ENCODE peak calls at places on chromosomes 6 and 20, in ten cellular contexts. M is bronchial epithelial cell, A is ascending aorta, S is OCI-LY7, P is pancreas, Y is colonic mucosa, O is lower lobe of right lung, I is BE2C, T is choroid plexus epithelial cell, K is body of pancreas. F is an unnamed sample.

GRCh38 chr6:27531772-27532459 is 59.0 kb upstream of the ZNF184 start:
- DNase-seq in P (no peak), M (no peak), K (no peak), Y (no peak), A (no peak), T (no peak), I (peak), O (no peak), S (no peak), F (no peak)

GRCh38 chr20:17653835-17654648 is 28.0 kb downstream of the RRBP1 start:
- DNase-seq in O (no peak), S (no peak), A (no peak), I (no peak), Y (no peak), M (no peak), T (no peak), P (no peak), K (no peak), F (no peak)

GRCh38 chr20:3919352-3919751 is 30.2 kb downstream of the PANK2 start:
- DNase-seq in Y (no peak), T (peak), O (no peak), I (no peak), M (no peak), P (no peak), A (no peak), S (no peak), K (no peak), F (no peak)

GRCh38 chr6:148239215-148239614 is 103.4 kb upstream of the SASH1 start:
- DNase-seq in P (no peak), M (no peak), T (no peak), Y (no peak), K (no peak), I (no peak), S (no peak), A (no peak), O (no peak), F (no peak)

GRCh38 chr20:21609221-21609620 is 95.4 kb upstream of the NKX2-2 start:
- DNase-seq in A (no peak), O (no peak), I (no peak), P (no peak), M (peak), S (no peak), K (no peak), Y (no peak), T (no peak), F (no peak)

GRCh38 chr20:9912858-9913434 is 74.1 kb upstream of the PAK5 start:
- DNase-seq in O (peak), A (no peak), M (peak), S (peak), Y (peak), P (peak), K (peak), I (peak), T (peak), F (peak)

GRCh38 chr6:114040871-114041270 is 69.9 kb upstream of the HDAC2 start:
- DNase-seq in K (no peak), M (no peak), S (no peak), O (no peak), P (no peak), A (no peak), Y (no peak), T (peak), I (no peak), F (peak)

GRCh38 chr20:26208296-26209091 is 511.8 kb upstream of the ZNF337 start:
- DNase-seq in A (no peak), P (peak), K (peak), S (no peak), I (no peak), O (peak), M (no peak), T (peak), Y (no peak), F (no peak)

GRCh38 chr6:20056350-20056992 is 155.8 kb downstream of the MBOAT1 start:
- DNase-seq in M (peak), Y (no peak), P (peak), I (no peak), T (peak), A (no peak), S (peak), K (no peak), O (no peak), F (peak)

GRCh38 chr6:75528423-75528822 is 34.8 kb upstream of the FILIP1 start:
- DNase-seq in T (no peak), A (no peak), P (no peak), Y (no peak), M (no peak), S (no peak), O (no peak), I (no peak), K (no peak), F (no peak)

GRCh38 chr6:21115111-21115510 is 478.4 kb upstream of the SOX4 start:
- DNase-seq in K (no peak), M (no peak), P (no peak), Y (no peak), O (no peak), I (peak), S (no peak), A (no peak), T (peak), F (peak)

GRCh38 chr6:154382707-154383106 is 26.1 kb upstream of the IPCEF1 start:
- DNase-seq in A (no peak), S (no peak), K (no peak), O (no peak), I (no peak), Y (no peak), M (peak), P (no peak), T (no peak), F (no peak)

GRCh38 chr6:55299285-55299684 is 28.0 kb upstream of the GFRAL start:
- DNase-seq in K (no peak), I (no peak), M (no peak), T (no peak), A (no peak), O (no peak), P (no peak), Y (no peak), S (no peak), F (no peak)

GRCh38 chr20:57264151-57264792 is 2.2 kb downstream of the BMP7 start:
- DNase-seq in I (no peak), S (no peak), O (no peak), M (no peak), T (peak), P (peak), K (peak), Y (no peak), A (no peak), F (no peak)

GRCh38 chr6:1202201-1202600 is 109.7 kb upstream of the FOXQ1 start:
- DNase-seq in I (no peak), A (no peak), T (no peak), S (no peak), P (no peak), O (no peak), K (no peak), M (no peak), Y (no peak), F (no peak)

GRCh38 chr20:63416631-63417030 is 55.5 kb upstream of the CHRNA4 start:
- DNase-seq in Y (no peak), A (no peak), T (no peak), O (no peak), K (no peak), S (no peak), I (peak), P (no peak), M (no peak), F (no peak)

GRCh38 chr6:35368038-35368887 is 25.9 kb downstream of the PPARD start:
- DNase-seq in I (no peak), T (peak), P (no peak), S (peak), M (peak), A (no peak), Y (no peak), O (no peak), K (no peak), F (peak)

GRCh38 chr6:41577865-41578713 is 31.9 kb downstream of the FOXP4 start:
- DNase-seq in M (peak), I (peak), S (no peak), K (peak), T (peak), A (no peak), O (no peak), Y (peak), P (peak), F (peak)

GRCh38 chr6:1611572-1612385 is 2.1 kb downstream of the FOXC1 start:
- DNase-seq in K (peak), P (no peak), Y (no peak), A (no peak), O (no peak), T (peak), S (no peak), I (peak), M (peak), F (no peak)

GRCh38 chr6:6645266-6645917 is 56.9 kb downstream of the LY86 start:
- DNase-seq in A (no peak), P (no peak), K (no peak), I (no peak), M (peak), Y (no peak), S (no peak), O (no peak), T (no peak), F (no peak)

GRCh38 chr20:41359541-41360011 is 7.0 kb downstream of the EMILIN3 start:
- DNase-seq in T (no peak), O (no peak), Y (no peak), A (no peak), S (no peak), K (no peak), M (no peak), P (no peak), I (no peak), F (no peak)

GRCh38 chr6:167441653-167442644 is 117.1 kb downstream of the TTLL2 start:
- DNase-seq in O (no peak), S (no peak), P (no peak), A (no peak), M (no peak), K (no peak), T (peak), Y (no peak), I (no peak), F (peak)

DNA sequence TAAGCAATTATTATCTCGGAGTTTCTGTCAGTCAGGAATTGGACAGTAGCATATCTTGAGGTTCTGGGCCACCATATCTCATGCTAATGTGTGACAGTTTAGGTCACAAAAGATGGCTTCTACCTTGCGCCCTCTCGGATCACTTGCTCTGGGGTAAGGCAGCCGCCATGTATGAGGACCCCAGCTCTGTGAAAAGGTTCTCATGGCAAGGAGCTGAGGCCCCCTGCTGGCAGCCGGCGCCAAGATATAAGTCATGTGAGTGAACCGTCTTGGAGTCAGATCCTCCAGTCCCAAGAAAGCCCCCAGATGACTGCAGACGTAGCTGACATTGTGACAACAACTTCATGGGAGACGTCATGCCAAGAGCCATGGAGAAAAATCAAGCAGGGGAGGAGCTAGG is 670.8 kb downstream of the KIF16B start:
- DNase-seq in O (no peak), P (no peak), A (no peak), T (no peak), Y (no peak), K (no peak), S (peak), I (peak), M (no peak), F (no peak)
- TF ChIP-seq CTCF in O (no peak), P (no peak), A (no peak), T (peak), Y (no peak), K (no peak), S (peak), I (peak), M (no peak), F (peak)

DNA sequence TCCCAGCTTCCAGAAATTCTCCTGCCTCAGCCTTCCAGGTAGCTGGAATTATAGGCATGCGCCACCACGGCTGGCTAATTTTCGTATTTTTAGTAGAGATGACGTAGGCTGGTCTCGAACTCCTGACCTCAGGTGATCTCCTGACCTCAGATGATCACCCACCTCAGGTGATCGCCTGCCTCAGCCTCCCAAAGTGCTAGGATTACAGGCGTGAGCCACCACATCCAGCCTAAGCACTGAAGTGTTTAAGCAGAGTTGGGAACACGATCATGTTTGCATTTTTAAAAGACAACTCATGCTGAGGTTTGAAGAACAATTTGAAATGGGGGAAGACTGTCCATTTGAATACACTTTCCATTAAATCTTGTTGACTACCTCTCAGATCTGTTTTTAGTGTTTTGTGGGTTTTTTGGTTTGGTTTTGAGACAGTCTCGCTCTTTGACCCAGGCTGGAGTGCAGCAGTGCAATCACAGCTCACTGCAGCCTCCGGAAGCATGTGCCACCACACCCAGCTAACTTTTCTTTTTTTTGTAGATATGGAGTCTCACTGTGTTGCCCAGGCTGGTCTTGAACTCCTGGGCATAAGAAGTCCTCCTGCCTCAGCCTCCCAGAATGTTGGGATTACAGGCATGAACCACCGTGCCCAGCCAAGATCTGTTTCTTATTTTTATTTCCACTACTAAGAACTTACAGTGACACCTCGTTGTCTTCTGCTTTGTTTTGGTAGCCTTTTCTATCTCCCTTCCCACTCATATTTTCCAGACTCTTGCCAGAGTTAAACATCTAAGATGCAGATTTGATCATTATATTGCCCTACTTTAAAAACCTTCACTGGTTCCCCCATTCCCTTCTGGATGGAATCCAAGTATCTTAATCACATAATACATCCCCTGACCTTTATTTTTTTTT is 5.5 kb downstream of the CASP8AP2 start:
- DNase-seq in Y (no peak), O (no peak), K (no peak), S (peak), T (peak), I (no peak), A (no peak), M (no peak), P (no peak), F (no peak)
- H3K4me3 ChIP-seq in Y (no peak), O (no peak), K (no peak), S (peak), T (no peak), I (no peak), A (no peak), M (no peak), P (no peak), F (no peak)

GRCh38 chr6:118134257-118134656 is 227.2 kb downstream of the SLC35F1 start:
- DNase-seq in T (no peak), Y (no peak), A (no peak), K (no peak), P (no peak), M (no peak), I (no peak), O (no peak), S (no peak), F (no peak)
- TF ChIP-seq CTCF in T (no peak), Y (no peak), A (no peak), K (no peak), P (no peak), M (no peak), I (no peak), O (no peak), S (no peak), F (no peak)

GRCh38 chr6:44298864-44299263 is 14.3 kb downstream of the AARS2 start:
- DNase-seq in Y (no peak), O (no peak), A (no peak), T (no peak), S (no peak), I (no peak), K (no peak), M (no peak), P (no peak), F (no peak)

GRCh38 chr6:44297063-44298038 is 15.8 kb downstream of the AARS2 start:
- DNase-seq in Y (peak), I (peak), T (peak), K (no peak), O (peak), P (no peak), A (no peak), S (no peak), M (no peak), F (peak)

GRCh38 chr6:44301106-44301505 is 12.0 kb downstream of the AARS2 start:
- DNase-seq in I (no peak), P (no peak), M (no peak), K (no peak), Y (no peak), O (no peak), A (no peak), T (no peak), S (no peak), F (no peak)

GRCh38 chr6:44300424-44300823 is 12.7 kb downstream of the AARS2 start:
- DNase-seq in I (no peak), P (no peak), M (no peak), T (no peak), A (no peak), Y (no peak), S (no peak), O (no peak), K (no peak), F (no peak)

GRCh38 chr6:44298055-44298803 is 14.9 kb downstream of the AARS2 start:
- DNase-seq in O (no peak), T (peak), P (no peak), A (no peak), S (no peak), K (no peak), Y (no peak), M (no peak), I (no peak), F (no peak)
- H3K4me3 ChIP-seq in O (no peak), T (no peak), P (no peak), A (peak), S (no peak), K (no peak), Y (no peak), M (no peak), I (peak), F (no peak)

GRCh38 chr6:15325540-15325955 is 79.7 kb downstream of the JARID2 start:
- DNase-seq in P (no peak), I (no peak), O (no peak), T (no peak), K (no peak), M (no peak), A (no peak), S (no peak), Y (no peak), F (no peak)
- TF ChIP-seq CTCF in P (no peak), I (no peak), O (no peak), T (no peak), K (no peak), M (no peak), A (no peak), S (no peak), Y (no peak), F (no peak)

DNA sequence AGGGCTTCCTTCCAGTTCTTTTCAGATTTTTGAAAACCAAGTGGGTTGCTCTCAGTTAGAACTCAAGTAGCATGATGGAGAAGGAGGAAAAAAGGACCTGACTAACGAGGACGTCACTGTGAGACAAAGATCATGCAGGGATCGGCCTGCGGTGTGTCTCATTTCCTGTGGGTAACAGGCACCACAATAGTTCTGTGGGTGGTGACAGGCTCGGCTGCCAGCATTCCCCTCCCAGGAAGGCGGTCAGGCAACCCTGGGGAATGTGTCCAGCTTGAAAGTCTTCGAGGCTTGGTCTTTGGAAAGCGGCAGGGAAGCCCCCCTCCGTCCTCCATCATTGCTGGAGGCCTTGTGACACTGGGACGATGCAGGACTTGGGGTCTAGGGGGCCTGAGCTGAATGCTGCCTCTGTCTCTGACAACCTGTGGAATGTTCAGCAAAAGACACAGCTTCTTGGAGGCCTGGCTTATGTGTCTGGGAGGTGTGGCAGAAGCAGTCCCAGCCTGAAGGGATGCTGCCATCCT is 121.0 kb downstream of the BCAS1 start:
- DNase-seq in S (no peak), T (peak), O (peak), I (no peak), P (no peak), K (no peak), A (peak), Y (no peak), M (peak), F (peak)
- H3K4me3 ChIP-seq in S (no peak), T (no peak), O (no peak), I (no peak), P (no peak), K (no peak), A (no peak), Y (no peak), M (no peak), F (no peak)

GRCh38 chr6:87968435-87969278 is 79.0 kb upstream of the SPACA1 start:
- DNase-seq in P (no peak), K (no peak), M (peak), I (no peak), S (peak), O (peak), T (peak), A (no peak), Y (peak), F (peak)
- TF ChIP-seq CTCF in P (no peak), K (no peak), M (no peak), I (no peak), S (peak), O (no peak), T (no peak), A (no peak), Y (no peak), F (no peak)

GRCh38 chr6:26270903-26271639 is 93.9 kb upstream of the BTN3A2 start:
- DNase-seq in S (peak), P (no peak), T (peak), O (peak), Y (peak), A (no peak), K (no peak), I (peak), M (peak), F (peak)
- H3K4me3 ChIP-seq in S (peak), P (no peak), T (peak), O (peak), Y (peak), A (peak), K (no peak), I (peak), M (peak), F (peak)

F was measured in astrocyte of the spinal cord.